ENCODE peak calls at places on chromosome 1, in seven cellular contexts. U is cardiac muscle cell; F is lower lobe of right lung; N is CD8-positive, alpha-beta T cell; O is OCI-LY7; E is adrenal gland; R is endothelial cell of umbilical vein. Z is an unnamed sample.

GRCh38 chr1:184254849-184255248 is 132.0 kb upstream of the C1orf21 start:
- DNase-seq in U (no peak), F (no peak), N (no peak), O (no peak), E (no peak), R (no peak), Z (no peak)

GRCh38 chr1:47323475-47324105 is 9.6 kb upstream of the STIL start:
- DNase-seq in U (no peak), F (no peak), N (no peak), O (no peak), E (no peak), R (no peak), Z (peak; percentile 50)

GRCh38 chr1:234613992-234614584 is 4.1 kb upstream of the IRF2BP2 start:
- DNase-seq in U (peak; percentile 53), F (no peak), N (no peak), O (no peak), E (no peak), R (peak; percentile 32), Z (no peak)

GRCh38 chr1:36134805-36135339 is 9.8 kb upstream of the COL8A2 start:
- DNase-seq in U (peak; percentile 69), F (no peak), N (peak; percentile 75), O (peak; percentile 60), E (no peak), R (peak; percentile 54), Z (peak; percentile 57)

GRCh38 chr1:93177991-93178390 is 2.2 kb downstream of the TMED5 start:
- DNase-seq in U (peak; percentile 55), F (no peak), N (no peak), O (no peak), E (no peak), R (peak; percentile 58), Z (no peak)

GRCh38 chr1:238474263-238474662 is 583.5 kb upstream of the ZP4 start:
- DNase-seq in U (no peak), F (no peak), N (no peak), O (no peak), E (no peak), R (no peak), Z (no peak)

GRCh38 chr1:206698011-206698410 is 13.3 kb downstream of the MAPKAPK2 start:
- DNase-seq in U (no peak), F (no peak), N (no peak), O (no peak), E (no peak), R (no peak), Z (no peak)

GRCh38 chr1:205335692-205336091 is 14.1 kb upstream of the NUAK2 start:
- DNase-seq in U (peak; percentile 78), F (peak; percentile 90), N (peak; percentile 85), O (peak; percentile 82), E (peak; percentile 86), R (peak; percentile 85), Z (peak; percentile 93)

GRCh38 chr1:205147191-205147590 is 25.4 kb upstream of the RBBP5 start:
- DNase-seq in U (peak; percentile 42), F (no peak), N (no peak), O (no peak), E (peak; percentile 61), R (no peak), Z (no peak)

GRCh38 chr1:230794431-230794830 is 47.2 kb downstream of the CAPN9 start:
- DNase-seq in U (no peak), F (no peak), N (no peak), O (no peak), E (no peak), R (no peak), Z (peak; percentile 13)

GRCh38 chr1:68571499-68571898 is 74.6 kb upstream of the DEPDC1 start:
- DNase-seq in U (peak; percentile 38), F (no peak), N (no peak), O (no peak), E (no peak), R (peak; percentile 16), Z (no peak)

GRCh38 chr1:116565222-116565621 is 5.6 kb downstream of the CD58 start:
- DNase-seq in U (no peak), F (no peak), N (no peak), O (no peak), E (no peak), R (no peak), Z (no peak)
- H3K4me1 ChIP-seq in U (no peaks in the 10 kb centered on the region), F (peaks cover 38% of the 10 kb centered on the region), N (no peaks in the 10 kb centered on the region), O (no peaks in the 10 kb centered on the region), E (peaks cover 9% of the 10 kb centered on the region), R (peaks cover 3% of the 10 kb centered on the region), Z (peaks cover 10% of the 10 kb centered on the region)

DNA sequence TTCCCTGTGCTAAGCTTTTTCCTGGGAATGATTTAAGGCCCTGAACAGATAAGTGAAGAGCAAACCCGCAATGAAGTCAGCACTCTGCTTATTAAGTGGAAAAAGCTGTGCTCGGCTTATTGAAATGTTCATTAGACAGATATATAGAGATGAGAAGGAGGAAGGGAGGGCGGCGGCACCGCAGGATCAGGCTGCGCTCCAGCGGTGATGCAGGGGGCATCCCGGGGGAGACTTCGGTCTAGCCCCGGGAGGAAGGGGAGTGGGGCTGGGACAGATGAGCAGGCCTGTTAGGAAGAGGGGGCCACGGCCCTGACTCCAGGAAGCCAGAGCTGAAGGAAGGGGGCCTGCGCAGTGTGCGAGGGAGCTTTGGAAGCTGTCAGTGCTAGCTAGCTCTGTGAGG is 114.9 kb downstream of the TMEM53 start:
- DNase-seq in U (no peak), F (no peak), N (no peak), O (no peak), E (no peak), R (no peak), Z (no peak)
- H3K4me1 ChIP-seq in U (no peaks in the 10 kb centered on the region), F (no peaks in the 10 kb centered on the region), N (no peaks in the 10 kb centered on the region), O (no peaks in the 10 kb centered on the region), E (no peaks in the 10 kb centered on the region), R (no peaks in the 10 kb centered on the region), Z (no peaks in the 10 kb centered on the region)

DNA sequence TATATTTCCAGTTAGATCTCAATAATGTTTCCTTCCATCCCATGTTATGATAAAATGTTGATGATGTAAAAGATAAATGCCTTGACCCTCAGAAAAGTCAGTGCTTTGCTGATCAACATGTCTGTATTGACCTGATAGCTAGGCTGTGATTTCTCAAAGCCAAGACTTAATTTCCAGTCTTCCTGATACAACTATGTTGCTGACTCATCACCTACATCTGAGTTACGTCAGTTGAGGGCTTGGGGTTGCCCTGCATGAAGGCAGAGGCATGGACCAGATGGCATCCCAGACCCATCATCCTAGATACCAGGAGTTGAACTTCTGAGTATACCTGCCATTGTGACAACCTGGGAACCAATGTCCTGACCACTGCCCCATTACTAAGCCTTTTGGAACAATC is 4.8 kb downstream of the LCE1D start:
- DNase-seq in U (no peak), F (no peak), N (no peak), O (no peak), E (no peak), R (no peak), Z (no peak)
- H3K4me1 ChIP-seq in U (no peaks in the 10 kb centered on the region), F (no peaks in the 10 kb centered on the region), N (no peaks in the 10 kb centered on the region), O (no peaks in the 10 kb centered on the region), E (no peaks in the 10 kb centered on the region), R (no peaks in the 10 kb centered on the region), Z (no peaks in the 10 kb centered on the region)

GRCh38 chr1:109573785-109574184 is 25.4 kb downstream of the GNAI3 start:
- DNase-seq in U (no peak), F (no peak), N (no peak), O (no peak), E (no peak), R (no peak), Z (no peak)
- H3K4me1 ChIP-seq in U (peaks cover 6% of the 10 kb centered on the region), F (peaks cover 53% of the 10 kb centered on the region), N (no peaks in the 10 kb centered on the region), O (peaks cover 2% of the 10 kb centered on the region), E (peaks cover 38% of the 10 kb centered on the region), R (peaks cover 14% of the 10 kb centered on the region), Z (peaks cover 3% of the 10 kb centered on the region)

DNA sequence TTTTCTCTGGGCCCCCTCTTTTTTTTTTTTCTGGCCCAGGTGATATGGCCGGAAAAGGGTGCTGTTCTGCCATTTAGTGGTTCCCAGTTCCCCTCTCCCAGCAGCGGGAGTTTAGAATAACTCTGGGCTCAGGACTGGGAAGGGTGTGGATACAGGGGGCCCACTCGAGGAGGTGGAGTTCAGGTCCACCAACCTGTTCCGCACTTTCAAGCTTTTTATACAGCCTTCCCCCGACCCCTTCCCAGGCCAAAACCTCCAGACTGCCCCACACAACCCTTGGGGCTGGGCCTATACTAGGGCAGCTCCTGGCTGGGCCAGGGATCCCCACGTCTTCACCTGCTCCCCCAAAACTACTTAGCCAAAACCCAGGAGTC is 404 bp downstream of the PLEKHG5 start:
- DNase-seq in U (no peak), F (no peak), N (no peak), O (no peak), E (no peak), R (no peak), Z (no peak)
- H3K4me1 ChIP-seq in U (no peaks in the 10 kb centered on the region), F (peaks cover 43% of the 10 kb centered on the region), N (peaks cover 38% of the 10 kb centered on the region), O (peaks cover 14% of the 10 kb centered on the region), E (peaks cover 46% of the 10 kb centered on the region), R (peaks cover 45% of the 10 kb centered on the region), Z (peaks cover 29% of the 10 kb centered on the region)

GRCh38 chr1:12460121-12460520 is 157.9 kb downstream of the DHRS3 start:
- DNase-seq in U (no peak), F (no peak), N (no peak), O (no peak), E (no peak), R (no peak), Z (no peak)
- H3K4me1 ChIP-seq in U (peaks cover 20% of the 10 kb centered on the region), F (peaks cover 95% of the 10 kb centered on the region), N (peaks cover 34% of the 10 kb centered on the region), O (no peaks in the 10 kb centered on the region), E (peaks cover 38% of the 10 kb centered on the region), R (peaks cover 45% of the 10 kb centered on the region), Z (no peaks in the 10 kb centered on the region)

GRCh38 chr1:200907611-200908097 is 13.0 kb downstream of the INAVA start:
- DNase-seq in U (peak; percentile 59), F (no peak), N (no peak), O (no peak), E (no peak), R (no peak), Z (no peak)
- H3K4me1 ChIP-seq in U (no peaks in the 10 kb centered on the region), F (no peaks in the 10 kb centered on the region), N (peaks cover 9% of the 10 kb centered on the region), O (no peaks in the 10 kb centered on the region), E (no peaks in the 10 kb centered on the region), R (no peaks in the 10 kb centered on the region), Z (peaks cover 66% of the 10 kb centered on the region)

GRCh38 chr1:226655251-226656163 is 83.6 kb downstream of the ITPKB start:
- DNase-seq in U (no peak), F (no peak), N (no peak), O (peak; percentile 69), E (no peak), R (no peak), Z (no peak)
- H3K4me1 ChIP-seq in U (peaks cover 42% of the 10 kb centered on the region), F (peaks cover 84% of the 10 kb centered on the region), N (peaks cover 5% of the 10 kb centered on the region), O (no peaks in the 10 kb centered on the region), E (peaks cover 36% of the 10 kb centered on the region), R (peaks cover 30% of the 10 kb centered on the region), Z (peaks cover 33% of the 10 kb centered on the region)

GRCh38 chr1:54324031-54324654 is 82.1 kb downstream of the SSBP3 start:
- DNase-seq in U (peak; percentile 57), F (no peak), N (no peak), O (no peak), E (no peak), R (no peak), Z (no peak)

GRCh38 chr1:54326577-54327385 is 79.4 kb downstream of the SSBP3 start:
- DNase-seq in U (no peak), F (no peak), N (no peak), O (no peak), E (no peak), R (no peak), Z (no peak)

GRCh38 chr1:54327386-54328116 is 78.6 kb downstream of the SSBP3 start:
- DNase-seq in U (no peak), F (no peak), N (no peak), O (peak; percentile 39), E (no peak), R (peak; percentile 21), Z (no peak)

GRCh38 chr1:54324750-54325704 is 81.2 kb downstream of the SSBP3 start:
- DNase-seq in U (peak; percentile 38), F (no peak), N (no peak), O (no peak), E (no peak), R (no peak), Z (no peak)

GRCh38 chr1:54325705-54326461 is 80.3 kb downstream of the SSBP3 start:
- DNase-seq in U (no peak), F (no peak), N (no peak), O (no peak), E (no peak), R (peak; percentile 61), Z (no peak)
- H3K4me1 ChIP-seq in U (peaks cover 82% of the 10 kb centered on the region), F (peaks cover 82% of the 10 kb centered on the region), N (peaks cover 37% of the 10 kb centered on the region), O (peaks cover 44% of the 10 kb centered on the region), E (peaks cover 69% of the 10 kb centered on the region), R (peaks cover 35% of the 10 kb centered on the region), Z (peaks cover 16% of the 10 kb centered on the region)